ENCODE peak calls at places on chromosomes 5 and 9, in six cellular contexts. One of them, this sample, is unnamed. For H3K4me1, the result is how much of the 10 kb centered on the place peaks cover.

GRCh38 chr9:130053504-130054427 is at the start of gene GPR107:
- DNase-seq in gastrocnemius medialis: peak
- DNase-seq in lung: peak
- DNase-seq in A549: peak
- DNase-seq in PC-3: peak
- DNase-seq in tibial nerve: peak
- DNase-seq in this sample: peak

GRCh38 chr5:135486679-135487395 is 34.7 kb upstream of the TIFAB start:
- DNase-seq in gastrocnemius medialis: no peak
- DNase-seq in lung: no peak
- DNase-seq in A549: no peak
- DNase-seq in PC-3: no peak
- DNase-seq in tibial nerve: no peak
- DNase-seq in this sample: no peak

GRCh38 chr5:16544607-16545374 is 72.0 kb downstream of the RETREG1 start:
- DNase-seq in gastrocnemius medialis: no peak
- DNase-seq in lung: no peak
- DNase-seq in A549: no peak
- DNase-seq in PC-3: no peak
- DNase-seq in tibial nerve: no peak
- DNase-seq in this sample: no peak

GRCh38 chr9:18457498-18457897 is 16.5 kb upstream of the ADAMTSL1 start:
- DNase-seq in gastrocnemius medialis: no peak
- DNase-seq in lung: no peak
- DNase-seq in A549: no peak
- DNase-seq in PC-3: peak
- DNase-seq in tibial nerve: no peak
- DNase-seq in this sample: no peak

GRCh38 chr5:151164687-151165392 is 7.3 kb upstream of the ANXA6 start:
- DNase-seq in gastrocnemius medialis: peak
- DNase-seq in lung: peak
- DNase-seq in A549: peak
- DNase-seq in PC-3: peak
- DNase-seq in tibial nerve: peak
- DNase-seq in this sample: peak

GRCh38 chr5:177123789-177124485 is 9.6 kb upstream of the NSD1 start:
- DNase-seq in gastrocnemius medialis: no peak
- DNase-seq in lung: no peak
- DNase-seq in A549: no peak
- DNase-seq in PC-3: no peak
- DNase-seq in tibial nerve: no peak
- DNase-seq in this sample: no peak

GRCh38 chr5:142689081-142689480 is 3.2 kb upstream of the FGF1 start:
- DNase-seq in gastrocnemius medialis: no peak
- DNase-seq in lung: no peak
- DNase-seq in A549: no peak
- DNase-seq in PC-3: no peak
- DNase-seq in tibial nerve: no peak
- DNase-seq in this sample: no peak

GRCh38 chr9:116115731-116116353 is 37.7 kb upstream of the PAPPA start:
- DNase-seq in gastrocnemius medialis: no peak
- DNase-seq in lung: no peak
- DNase-seq in A549: no peak
- DNase-seq in PC-3: no peak
- DNase-seq in tibial nerve: no peak
- DNase-seq in this sample: no peak

GRCh38 chr5:179415291-179416060 is 70.2 kb upstream of the ADAMTS2 start:
- DNase-seq in gastrocnemius medialis: no peak
- DNase-seq in lung: no peak
- DNase-seq in A549: no peak
- DNase-seq in PC-3: no peak
- DNase-seq in tibial nerve: no peak
- DNase-seq in this sample: no peak

GRCh38 chr9:5140151-5140550 is 45.3 kb downstream of the INSL6 start:
- DNase-seq in gastrocnemius medialis: no peak
- DNase-seq in lung: no peak
- DNase-seq in A549: no peak
- DNase-seq in PC-3: no peak
- DNase-seq in tibial nerve: no peak
- DNase-seq in this sample: no peak

GRCh38 chr5:74314906-74315305 is 325.6 kb downstream of the ENC1 start:
- DNase-seq in gastrocnemius medialis: no peak
- DNase-seq in lung: no peak
- DNase-seq in A549: no peak
- DNase-seq in PC-3: peak
- DNase-seq in tibial nerve: no peak
- DNase-seq in this sample: no peak

GRCh38 chr5:82346376-82347212 is 68.4 kb upstream of the RPS23 start:
- DNase-seq in gastrocnemius medialis: no peak
- DNase-seq in lung: no peak
- DNase-seq in A549: no peak
- DNase-seq in PC-3: no peak
- DNase-seq in tibial nerve: no peak
- DNase-seq in this sample: no peak

GRCh38 chr5:159878988-159879471 is 37.3 kb upstream of the ADRA1B start:
- DNase-seq in gastrocnemius medialis: peak
- DNase-seq in lung: peak
- DNase-seq in A549: peak
- DNase-seq in PC-3: no peak
- DNase-seq in tibial nerve: peak
- DNase-seq in this sample: no peak

GRCh38 chr9:104915739-104916138 is 12.2 kb downstream of the ABCA1 start:
- DNase-seq in gastrocnemius medialis: peak
- DNase-seq in lung: no peak
- DNase-seq in A549: no peak
- DNase-seq in PC-3: no peak
- DNase-seq in tibial nerve: no peak
- DNase-seq in this sample: no peak
- H3K4me1 ChIP-seq in gastrocnemius medialis: half or more
- H3K4me1 ChIP-seq in lung: under half
- H3K4me1 ChIP-seq in A549: under half
- H3K4me1 ChIP-seq in PC-3: under half
- H3K4me1 ChIP-seq in tibial nerve: under half
- H3K4me1 ChIP-seq in this sample: under half

GRCh38 chr5:2756764-2757163 is 5.3 kb upstream of the IRX2 start:
- DNase-seq in gastrocnemius medialis: no peak
- DNase-seq in lung: no peak
- DNase-seq in A549: no peak
- DNase-seq in PC-3: peak
- DNase-seq in tibial nerve: no peak
- DNase-seq in this sample: no peak

GRCh38 chr5:2759696-2760461 is 8.4 kb upstream of the IRX2 start:
- DNase-seq in gastrocnemius medialis: no peak
- DNase-seq in lung: peak
- DNase-seq in A549: no peak
- DNase-seq in PC-3: peak
- DNase-seq in tibial nerve: no peak
- DNase-seq in this sample: no peak

GRCh38 chr5:2757563-2758311 is 6.3 kb upstream of the IRX2 start:
- DNase-seq in gastrocnemius medialis: no peak
- DNase-seq in lung: peak
- DNase-seq in A549: no peak
- DNase-seq in PC-3: peak
- DNase-seq in tibial nerve: no peak
- DNase-seq in this sample: no peak

GRCh38 chr5:2759091-2759490 is 7.6 kb upstream of the IRX2 start:
- DNase-seq in gastrocnemius medialis: no peak
- DNase-seq in lung: no peak
- DNase-seq in A549: no peak
- DNase-seq in PC-3: no peak
- DNase-seq in tibial nerve: no peak
- DNase-seq in this sample: no peak

GRCh38 chr5:2758632-2759031 is 7.2 kb upstream of the IRX2 start:
- DNase-seq in gastrocnemius medialis: no peak
- DNase-seq in lung: no peak
- DNase-seq in A549: no peak
- DNase-seq in PC-3: no peak
- DNase-seq in tibial nerve: no peak
- DNase-seq in this sample: no peak
- H3K4me3 ChIP-seq in gastrocnemius medialis: no peak
- H3K4me3 ChIP-seq in lung: no peak
- H3K4me3 ChIP-seq in A549: no peak
- H3K4me3 ChIP-seq in PC-3: no peak
- H3K4me3 ChIP-seq in tibial nerve: no peak
- H3K4me3 ChIP-seq in this sample: no peak

GRCh38 chr5:148792649-148793048 is 33.8 kb upstream of the ADRB2 start:
- DNase-seq in gastrocnemius medialis: no peak
- DNase-seq in lung: no peak
- DNase-seq in A549: no peak
- DNase-seq in PC-3: no peak
- DNase-seq in tibial nerve: no peak
- DNase-seq in this sample: no peak
- H3K4me1 ChIP-seq in gastrocnemius medialis: under half
- H3K4me1 ChIP-seq in lung: under half
- H3K4me1 ChIP-seq in A549: under half
- H3K4me1 ChIP-seq in PC-3: half or more
- H3K4me1 ChIP-seq in tibial nerve: under half
- H3K4me1 ChIP-seq in this sample: under half

GRCh38 chr5:119243888-119244287 is 111.9 kb upstream of the TNFAIP8 start:
- DNase-seq in gastrocnemius medialis: no peak
- DNase-seq in lung: no peak
- DNase-seq in A549: no peak
- DNase-seq in PC-3: peak
- DNase-seq in tibial nerve: no peak
- DNase-seq in this sample: no peak
- H3K4me3 ChIP-seq in gastrocnemius medialis: no peak
- H3K4me3 ChIP-seq in lung: no peak
- H3K4me3 ChIP-seq in A549: no peak
- H3K4me3 ChIP-seq in PC-3: no peak
- H3K4me3 ChIP-seq in tibial nerve: no peak
- H3K4me3 ChIP-seq in this sample: no peak

GRCh38 chr9:136543280-136543679 is 2.6 kb downstream of the NOTCH1 start:
- DNase-seq in gastrocnemius medialis: no peak
- DNase-seq in lung: no peak
- DNase-seq in A549: no peak
- DNase-seq in PC-3: no peak
- DNase-seq in tibial nerve: no peak
- DNase-seq in this sample: no peak
- H3K4me1 ChIP-seq in gastrocnemius medialis: under half
- H3K4me1 ChIP-seq in lung: under half
- H3K4me1 ChIP-seq in A549: under half
- H3K4me1 ChIP-seq in PC-3: under half
- H3K4me1 ChIP-seq in tibial nerve: half or more
- H3K4me1 ChIP-seq in this sample: under half

DNA sequence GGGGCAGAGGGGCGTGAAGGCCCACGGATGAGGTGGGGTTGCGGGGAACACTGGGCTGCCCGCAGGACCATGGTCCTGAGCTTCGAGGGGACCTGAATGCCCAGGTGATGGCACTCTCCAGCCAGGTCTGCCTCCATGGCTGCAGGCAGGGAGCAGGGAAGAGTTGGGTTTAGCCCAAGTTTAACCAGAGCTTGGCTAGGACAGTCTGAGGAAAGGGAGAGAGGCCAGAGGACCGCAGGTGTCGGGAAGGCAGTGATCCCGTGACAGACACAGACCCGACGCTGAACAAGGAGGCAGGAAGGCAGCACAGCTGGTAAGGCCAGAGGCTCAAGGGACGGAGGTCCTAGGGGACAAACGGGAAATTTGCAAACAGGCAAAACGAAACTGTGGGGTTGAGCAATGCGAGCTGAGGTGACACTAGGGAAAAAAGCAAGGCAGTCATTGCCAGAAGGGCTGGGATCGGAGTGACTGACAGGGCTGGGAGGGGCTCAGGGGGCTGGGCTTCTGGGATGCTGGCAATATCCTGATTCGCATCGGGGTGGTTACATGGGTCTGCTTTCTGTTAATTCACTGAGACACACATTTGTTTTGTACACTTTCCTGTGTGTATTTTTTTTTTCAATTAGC is 25.0 kb downstream of the ARPC5L start:
- DNase-seq in gastrocnemius medialis: no peak
- DNase-seq in lung: no peak
- DNase-seq in A549: no peak
- DNase-seq in PC-3: no peak
- DNase-seq in tibial nerve: no peak
- DNase-seq in this sample: no peak
- H3K4me3 ChIP-seq in gastrocnemius medialis: no peak
- H3K4me3 ChIP-seq in lung: no peak
- H3K4me3 ChIP-seq in A549: no peak
- H3K4me3 ChIP-seq in PC-3: no peak
- H3K4me3 ChIP-seq in tibial nerve: no peak
- H3K4me3 ChIP-seq in this sample: no peak

GRCh38 chr9:126635061-126635460 is 21.3 kb downstream of the LMX1B start:
- DNase-seq in gastrocnemius medialis: no peak
- DNase-seq in lung: no peak
- DNase-seq in A549: no peak
- DNase-seq in PC-3: no peak
- DNase-seq in tibial nerve: no peak
- DNase-seq in this sample: no peak
- H3K4me1 ChIP-seq in gastrocnemius medialis: under half
- H3K4me1 ChIP-seq in lung: under half
- H3K4me1 ChIP-seq in A549: under half
- H3K4me1 ChIP-seq in PC-3: under half
- H3K4me1 ChIP-seq in tibial nerve: under half
- H3K4me1 ChIP-seq in this sample: under half

DNA sequence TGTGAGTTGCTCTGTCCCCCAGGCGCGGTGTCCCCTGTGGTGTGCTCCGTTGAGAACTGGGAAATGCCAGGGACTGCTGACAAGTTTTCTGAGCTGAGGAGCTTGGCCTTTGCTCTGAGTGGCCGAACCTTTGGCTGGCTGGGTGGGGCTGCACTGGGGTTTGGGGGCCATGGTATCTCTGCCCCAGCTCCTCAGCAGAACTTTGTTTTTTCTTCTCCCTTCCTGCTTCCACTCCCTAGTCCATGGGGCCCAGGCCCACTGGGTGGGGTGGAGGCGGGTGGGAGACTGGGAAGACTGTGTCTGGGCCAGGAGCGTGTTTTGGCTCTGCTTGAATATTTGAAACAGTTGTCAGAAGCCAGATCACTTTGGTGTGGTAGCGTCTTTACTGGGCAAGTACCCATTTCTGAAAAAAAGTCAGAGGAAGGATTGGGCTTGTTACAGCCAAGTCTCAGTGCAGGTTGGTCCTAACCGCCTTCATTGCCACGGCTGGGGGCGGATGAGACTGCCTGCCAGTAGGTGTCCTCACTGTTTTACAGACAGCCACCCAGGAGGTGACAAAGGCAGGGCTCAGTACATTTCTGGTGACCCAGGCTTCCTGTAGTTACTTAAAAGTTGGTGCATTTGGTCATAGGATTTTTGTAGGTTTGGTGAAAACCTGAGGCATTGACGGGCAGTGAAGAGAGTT is 92.7 kb downstream of the DAB2IP start:
- DNase-seq in gastrocnemius medialis: peak
- DNase-seq in lung: no peak
- DNase-seq in A549: peak
- DNase-seq in PC-3: peak
- DNase-seq in tibial nerve: peak
- DNase-seq in this sample: no peak
- H3K4me3 ChIP-seq in gastrocnemius medialis: peak
- H3K4me3 ChIP-seq in lung: peak
- H3K4me3 ChIP-seq in A549: peak
- H3K4me3 ChIP-seq in PC-3: peak
- H3K4me3 ChIP-seq in tibial nerve: peak
- H3K4me3 ChIP-seq in this sample: no peak